ENCODE peak calls at places on chromosomes 1 and 21, in four cellular contexts. Q is K562, O is SK-N-SH, X is GM12878. Y is an unnamed sample.

GRCh38 chr1:156101880-156102279 is 12.6 kb upstream of the LMNA start:
- DNase-seq in O (no peak), Q (no peak), X (no peak), Y (no peak)

GRCh38 chr21:9837946-9838801 is 683.2 kb upstream of the TPTE start:
- DNase-seq in Q (peak), O (peak), X (no peak), Y (no peak)

GRCh38 chr1:66313446-66313845 is 220.5 kb upstream of the SGIP1 start:
- DNase-seq in O (no peak), X (no peak), Q (no peak), Y (no peak)

GRCh38 chr1:28499553-28499952 is 6.3 kb upstream of the RCC1 start:
- DNase-seq in X (no peak), Q (no peak), O (no peak), Y (no peak)

GRCh38 chr1:200035956-200036615 is 8.6 kb downstream of the NR5A2 start:
- DNase-seq in X (no peak), O (peak), Q (no peak), Y (peak)

GRCh38 chr1:93672069-93672468 is 9.6 kb downstream of the BCAR3 start:
- DNase-seq in Q (peak), O (no peak), X (no peak), Y (no peak)

GRCh38 chr1:66337249-66337648 is 196.7 kb upstream of the SGIP1 start:
- DNase-seq in O (no peak), X (no peak), Q (no peak), Y (no peak)

GRCh38 chr1:3319874-3320245 is 134.6 kb upstream of the ARHGEF16 start:
- DNase-seq in O (peak), Q (peak), X (no peak), Y (peak)

GRCh38 chr1:8591547-8591946 is 225.9 kb downstream of the RERE start:
- DNase-seq in X (no peak), Q (no peak), O (no peak), Y (no peak)

GRCh38 chr1:17199267-17200044 is 5.5 kb upstream of the PADI1 start:
- DNase-seq in O (no peak), Q (no peak), X (no peak), Y (no peak)

GRCh38 chr1:171251042-171251740 is 2.9 kb downstream of the FMO1 start:
- DNase-seq in Q (no peak), X (no peak), O (no peak), Y (peak)

GRCh38 chr1:16132325-16132785 is 23.5 kb downstream of the EPHA2 start:
- DNase-seq in O (no peak), X (no peak), Q (no peak), Y (no peak)

GRCh38 chr1:59766463-59766862 is 48.3 kb upstream of the HOOK1 start:
- DNase-seq in X (no peak), Q (no peak), O (no peak), Y (no peak)

GRCh38 chr1:226519135-226519534 is 29.4 kb upstream of the STUM start:
- DNase-seq in Q (no peak), X (no peak), O (no peak), Y (no peak)

GRCh38 chr1:224730950-224731349 is 114.8 kb downstream of the CNIH3 start:
- DNase-seq in Q (no peak), O (no peak), X (no peak), Y (no peak)

GRCh38 chr1:44907909-44908308 is 64.9 kb upstream of the PTCH2 start:
- DNase-seq in O (no peak), X (no peak), Q (no peak), Y (no peak)

GRCh38 chr1:184775329-184775728 is 20.7 kb upstream of the EDEM3 start:
- DNase-seq in O (no peak), X (no peak), Q (no peak), Y (no peak)

GRCh38 chr1:24551910-24552571 is 3.8 kb upstream of the NCMAP start:
- DNase-seq in Q (no peak), X (no peak), O (peak), Y (no peak)

GRCh38 chr1:157490337-157491165 is 61.8 kb downstream of the FCRL5 start:
- DNase-seq in X (no peak), Q (peak), O (peak), Y (peak)

GRCh38 chr21:17466166-17466565 is 46.7 kb upstream of the CXADR start:
- DNase-seq in O (no peak), X (no peak), Q (no peak), Y (no peak)

GRCh38 chr1:5917591-5918274 is 74.5 kb downstream of the NPHP4 start:
- DNase-seq in Q (peak), X (no peak), O (no peak), Y (no peak)

GRCh38 chr1:205296154-205296553 is 25.4 kb downstream of the NUAK2 start:
- DNase-seq in X (no peak), O (no peak), Q (no peak), Y (no peak)

GRCh38 chr1:242240061-242240460 is 241.2 kb upstream of the MAP1LC3C start:
- DNase-seq in X (no peak), O (no peak), Q (no peak), Y (no peak)

GRCh38 chr1:20404466-20404865 is 81.5 kb downstream of the CAMK2N1 start:
- DNase-seq in X (no peak), Q (no peak), O (no peak), Y (peak)

GRCh38 chr1:233470738-233471499 is 143.0 kb upstream of the KCNK1 start:
- DNase-seq in O (no peak), X (no peak), Q (no peak), Y (no peak)

GRCh38 chr1:94669213-94669612 is 127.7 kb upstream of the F3 start:
- DNase-seq in Q (no peak), O (no peak), X (no peak), Y (no peak)

GRCh38 chr1:160260436-160261382 is 1.6 kb downstream of the DCAF8 start:
- DNase-seq in Q (no peak), X (no peak), O (no peak), Y (no peak)

GRCh38 chr1:163561570-163562295 is 240.0 kb downstream of the NUF2 start:
- DNase-seq in O (peak), X (no peak), Q (no peak), Y (peak)

GRCh38 chr1:9801909-9802308 is 21.9 kb downstream of the CLSTN1 start:
- DNase-seq in O (no peak), Q (no peak), X (no peak), Y (no peak)

GRCh38 chr1:9807541-9807940 is 16.2 kb downstream of the CLSTN1 start:
- DNase-seq in X (no peak), O (no peak), Q (no peak), Y (no peak)

GRCh38 chr1:9809122-9809521 is 14.6 kb downstream of the CLSTN1 start:
- DNase-seq in X (no peak), Q (peak), O (no peak), Y (no peak)

GRCh38 chr1:9808459-9808858 is 15.3 kb downstream of the CLSTN1 start:
- DNase-seq in Q (no peak), O (no peak), X (no peak), Y (no peak)

DNA sequence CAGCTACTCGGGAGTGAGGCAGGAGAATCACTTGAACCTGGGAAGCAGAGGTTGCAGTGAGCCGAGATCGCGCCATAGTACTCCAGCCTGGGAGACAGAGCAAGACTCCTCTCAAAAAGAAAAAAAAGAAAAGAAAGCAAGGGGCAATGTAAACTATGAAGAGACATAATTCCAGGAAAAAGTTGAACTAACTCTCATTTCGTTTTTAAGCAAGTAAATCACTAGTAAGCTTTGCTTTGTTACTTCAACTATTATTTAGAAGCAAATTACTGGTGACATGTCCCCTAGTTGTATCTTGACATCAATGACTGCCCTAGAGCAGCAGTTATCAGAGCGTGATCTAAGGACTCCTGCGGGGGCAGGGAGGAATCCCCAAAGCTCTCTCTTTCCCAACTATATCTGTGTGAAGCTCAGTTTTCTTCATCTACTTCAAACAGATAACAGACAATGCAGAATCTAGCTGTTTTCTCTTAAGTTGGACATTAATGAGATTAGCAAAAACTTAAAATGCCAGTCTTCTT is 18.7 kb downstream of the CLSTN1 start:
- DNase-seq in Q (no peak), X (no peak), O (no peak), Y (no peak)
- TF ChIP-seq NRF1 in Q (no peak), X (no peak), O (no peak), Y (no peak)

GRCh38 chr1:13661539-13661938 is 38.4 kb upstream of the PRDM2 start:
- DNase-seq in X (no peak), Q (no peak), O (no peak), Y (no peak)
- TF ChIP-seq NRF1 in X (no peak), Q (no peak), O (no peak), Y (no peak)

GRCh38 chr21:41957991-41958766 is 4.4 kb upstream of the C2CD2 start:
- DNase-seq in Q (peak), O (no peak), X (no peak), Y (no peak)

GRCh38 chr21:41954654-41955499 is 1.1 kb upstream of the C2CD2 start:
- DNase-seq in X (no peak), Q (no peak), O (no peak), Y (no peak)

GRCh38 chr21:41958886-41959563 is 5.2 kb upstream of the C2CD2 start:
- DNase-seq in Q (no peak), O (no peak), X (no peak), Y (no peak)

GRCh38 chr21:41955516-41955915 is 1.7 kb upstream of the C2CD2 start:
- DNase-seq in Q (no peak), X (no peak), O (no peak), Y (no peak)

DNA sequence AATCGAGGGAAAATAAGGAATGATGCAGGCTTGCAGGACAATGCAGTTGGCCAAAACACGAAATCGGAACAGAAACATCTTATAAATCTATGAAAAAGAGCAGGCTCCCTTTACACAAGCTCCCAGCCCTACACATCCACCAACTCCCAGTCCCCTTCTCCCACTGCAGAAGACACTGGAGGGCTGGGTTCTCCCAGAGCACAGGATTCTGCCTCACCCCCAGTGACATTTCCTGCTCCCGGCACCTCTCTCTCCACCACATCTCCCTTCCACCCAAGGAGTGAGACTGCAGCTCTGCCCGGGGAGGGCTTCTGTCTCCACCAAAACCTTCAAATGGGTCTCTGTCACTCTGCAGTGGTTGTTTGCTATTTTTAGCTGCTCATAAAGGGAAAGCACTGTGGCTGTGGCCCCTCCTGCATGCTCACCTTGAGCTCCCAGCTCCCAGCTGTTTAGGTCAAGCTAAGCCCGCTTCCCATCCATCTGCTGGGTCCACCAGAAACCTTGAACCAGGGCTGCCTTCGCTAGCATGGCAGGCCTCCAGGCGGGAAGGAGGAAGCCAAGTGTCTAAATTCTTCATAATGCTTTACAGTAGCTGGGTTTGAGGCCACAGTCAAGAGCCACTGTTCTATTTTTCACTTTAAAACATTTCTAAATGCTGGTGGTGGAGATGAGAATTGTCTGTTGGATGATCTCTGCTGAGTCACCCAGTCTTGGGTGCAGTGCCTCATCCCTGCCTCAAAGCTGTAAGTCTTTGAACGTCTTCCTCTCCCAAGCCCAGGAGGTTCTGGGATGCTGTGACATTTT is 3.3 kb upstream of the C2CD2 start:
- DNase-seq in X (no peak), Q (peak), O (no peak), Y (no peak)
- TF ChIP-seq NRF1 in X (no peak), Q (no peak), O (no peak), Y (no peak)

GRCh38 chr21:25934130-25934529 is 199.4 kb downstream of the GABPA start:
- DNase-seq in X (no peak), O (no peak), Q (no peak), Y (no peak)

GRCh38 chr21:25938673-25939395 is 204.1 kb downstream of the GABPA start:
- DNase-seq in O (no peak), Q (no peak), X (no peak), Y (no peak)

GRCh38 chr21:25936776-25937175 is 202.0 kb downstream of the GABPA start:
- DNase-seq in Q (no peak), O (no peak), X (no peak), Y (no peak)

GRCh38 chr21:25931791-25932190 is 197.0 kb downstream of the GABPA start:
- DNase-seq in X (no peak), Q (no peak), O (no peak), Y (no peak)

GRCh38 chr21:25934771-25935224 is 200.0 kb downstream of the GABPA start:
- DNase-seq in X (no peak), Q (no peak), O (no peak), Y (no peak)
- TF ChIP-seq NRF1 in X (no peak), Q (no peak), O (no peak), Y (no peak)

DNA sequence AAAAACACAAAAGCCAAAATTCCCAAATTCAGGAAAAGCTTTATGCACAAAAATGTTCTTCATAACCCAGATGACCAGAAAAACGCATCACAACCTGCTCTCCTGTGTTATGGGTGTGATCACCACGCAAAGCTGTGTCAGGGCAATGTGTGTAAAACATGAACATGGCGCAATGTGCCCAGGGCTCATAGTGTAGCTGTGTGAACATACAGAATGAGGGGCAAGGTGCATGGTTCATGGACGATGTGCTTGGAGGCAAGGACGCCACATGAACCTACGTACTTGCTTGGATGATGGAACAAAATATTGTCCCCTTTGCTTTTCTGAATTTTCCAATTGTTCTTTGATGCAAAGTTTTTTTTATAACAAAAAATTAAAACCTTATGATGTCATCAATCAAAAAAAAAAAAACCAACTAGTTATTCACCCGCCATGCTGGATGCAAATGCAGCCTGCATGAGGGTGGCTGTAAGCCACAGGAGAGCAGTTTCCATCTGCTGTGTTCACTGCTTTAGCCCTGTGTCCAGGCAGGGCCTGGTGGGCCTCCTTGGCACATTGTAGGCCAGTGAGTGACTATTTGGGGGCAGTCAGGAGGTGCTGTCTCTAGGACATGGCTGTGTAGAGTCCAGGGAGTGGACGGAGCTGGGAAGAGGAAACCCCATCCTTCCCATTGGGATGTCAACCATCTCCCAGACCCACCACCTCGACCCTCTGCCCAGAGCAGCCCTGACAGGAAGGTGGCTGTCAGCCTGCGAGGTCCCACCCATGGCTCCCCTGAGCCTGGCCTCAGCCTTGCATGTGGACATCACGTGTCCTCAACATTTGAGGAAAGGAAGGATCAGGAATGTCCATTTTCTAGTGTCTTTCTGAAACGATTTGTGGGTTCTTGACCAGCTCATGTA is 13.6 kb downstream of the KRTAP10-1 start:
- DNase-seq in O (no peak), X (no peak), Q (no peak), Y (no peak)
- TF ChIP-seq NRF1 in O (no peak), X (no peak), Q (no peak), Y (no peak)

GRCh38 chr1:46098043-46098712 is 34.3 kb downstream of the PIK3R3 start:
- DNase-seq in X (no peak), Q (no peak), O (no peak), Y (no peak)

GRCh38 chr1:46096269-46097148 is 35.9 kb downstream of the PIK3R3 start:
- DNase-seq in O (no peak), Q (no peak), X (no peak), Y (no peak)

GRCh38 chr1:46099215-46099614 is 33.2 kb downstream of the PIK3R3 start:
- DNase-seq in Q (no peak), O (no peak), X (no peak), Y (no peak)

GRCh38 chr1:46097149-46097472 is 35.3 kb downstream of the PIK3R3 start:
- DNase-seq in X (no peak), O (no peak), Q (no peak), Y (no peak)

GRCh38 chr1:46094454-46094853 is 38.0 kb downstream of the PIK3R3 start:
- DNase-seq in X (no peak), O (no peak), Q (no peak), Y (no peak)
- TF ChIP-seq NRF1 in X (no peak), O (no peak), Q (no peak), Y (no peak)

GRCh38 chr1:26083246-26083645 is 15.8 kb upstream of the TRIM63 start:
- DNase-seq in O (no peak), Q (no peak), X (no peak), Y (no peak)
- TF ChIP-seq NRF1 in O (no peak), Q (no peak), X (no peak), Y (no peak)

GRCh38 chr1:236465959-236466303 is 57.9 kb upstream of the LGALS8 start:
- DNase-seq in Q (no peak), O (no peak), X (peak), Y (no peak)
- TF ChIP-seq NRF1 in Q (no peak), O (no peak), X (no peak), Y (no peak)

Y was measured in H1.